ENCODE peak calls at places on chromosomes 4 and X, in seven cellular contexts. A is transverse colon; I is effector CD4-positive, alpha-beta T cell; F is effector memory CD8-positive, alpha-beta T cell; C is HFFc6; T is fibroblast of pulmonary artery; X is stimulated activated CD8-positive, alpha-beta memory T cell treated with anti-CD3 and anti-CD28 coated beads, Interleukin-4, amount 100 ng/mL, for 48 hours. Y is an unnamed sample.
A peak's percentile ranks its signal among the peaks of the same experiment; 100 is the strongest.

GRCh38 chr4:28518781-28519180 is 1658.1 kb downstream of the STIM2 start:
- DNase-seq in A (no peak), I (no peak), F (no peak), C (peak; percentile 37), T (peak; percentile 14), X (no peak), Y (no peak)

GRCh38 chr4:122674371-122674770 is 53.5 kb upstream of the IL21 start:
- DNase-seq in A (no peak), I (no peak), F (no peak), C (no peak), T (no peak), X (no peak), Y (no peak)

GRCh38 chrX:40845331-40845911 is 110.1 kb upstream of the MED14 start:
- DNase-seq in A (no peak), I (no peak), F (no peak), C (peak; percentile 81), T (peak; percentile 94), X (no peak), Y (no peak)

GRCh38 chr4:54099959-54100606 is at the start of gene GSX2:
- DNase-seq in A (no peak), I (no peak), F (no peak), C (no peak), T (no peak), X (no peak), Y (no peak)

GRCh38 chr4:48194986-48195773 is 61.1 kb upstream of the TXK start:
- DNase-seq in A (no peak), I (no peak), F (no peak), C (no peak), T (no peak), X (no peak), Y (no peak)

GRCh38 chrX:63503541-63503940 is 152.4 kb upstream of the SPIN4 start:
- DNase-seq in A (no peak), I (no peak), F (no peak), C (peak; percentile 9), T (peak; percentile 54), X (no peak), Y (no peak)

GRCh38 chrX:135927897-135928296 is 34.4 kb downstream of the SAGE1 start:
- DNase-seq in A (no peak), I (no peak), F (no peak), C (no peak), T (no peak), X (no peak), Y (no peak)

GRCh38 chr4:142077048-142077447 is 440.7 kb downstream of the IL15 start:
- DNase-seq in A (no peak), I (no peak), F (no peak), C (no peak), T (no peak), X (no peak), Y (no peak)

Y was measured in effector CD8-positive, alpha-beta T cell.